ENCODE peak calls at places on chromosomes 13 and 19, in five cellular contexts. E, W, Q, D and M are unnamed samples.

GRCh38 chr13:28044608-28045007 is 55.8 kb downstream of the FLT3 start:
- DNase-seq in D (no peak), E (no peak), W (no peak), Q (no peak), M (no peak)

GRCh38 chr13:32829269-32829668 is 187.0 kb upstream of the KL start:
- DNase-seq in Q (no peak), E (no peak), D (no peak), W (no peak), M (no peak)

GRCh38 chr19:41564515-41565383 is 11.2 kb upstream of the CEACAM21 start:
- DNase-seq in W (no peak), Q (no peak), D (no peak), E (no peak), M (no peak)

GRCh38 chr19:6021878-6022569 is 44.1 kb upstream of the RANBP3 start:
- DNase-seq in Q (peak), D (peak), E (peak), W (peak), M (peak)

GRCh38 chr13:93338906-93339305 is 112.3 kb downstream of the GPC6 start:
- DNase-seq in W (no peak), D (no peak), Q (no peak), E (no peak), M (no peak)

GRCh38 chr19:41958367-41959055 is 610 bp downstream of the RABAC1 start:
- DNase-seq in D (peak), Q (peak), W (peak), E (peak), M (peak)

GRCh38 chr19:49301165-49301865 is 23.7 kb downstream of the SLC6A16 start:
- DNase-seq in W (peak), E (peak), Q (peak), D (peak), M (no peak)

GRCh38 chr19:45864629-45865082 is 530 bp downstream of the FOXA3 start:
- DNase-seq in D (no peak), Q (no peak), E (no peak), W (no peak), M (no peak)

GRCh38 chr13:27641711-27642502 is 20.2 kb downstream of the POLR1D start:
- DNase-seq in E (no peak), Q (no peak), W (no peak), D (no peak), M (no peak)

GRCh38 chr13:68810660-68811059 is 1297.0 kb upstream of the ATXN8OS start:
- DNase-seq in D (no peak), E (no peak), W (no peak), Q (no peak), M (no peak)

GRCh38 chr13:41509996-41510395 is 52.6 kb downstream of the RGCC start:
- DNase-seq in D (no peak), W (no peak), Q (no peak), E (no peak), M (no peak)

GRCh38 chr19:41774515-41774980 is 19.2 kb downstream of the CEACAM6 start:
- DNase-seq in W (peak), D (no peak), E (peak), Q (no peak), M (no peak)

GRCh38 chr13:96181886-96182285 is 92.0 kb downstream of the HS6ST3 start:
- DNase-seq in W (no peak), D (no peak), E (no peak), Q (no peak), M (no peak)

GRCh38 chr13:36837354-36838092 is 18.5 kb downstream of the RFXAP start:
- DNase-seq in D (no peak), E (no peak), W (no peak), Q (peak), M (no peak)

GRCh38 chr19:38134538-38135149 is 89.4 kb downstream of the DPF1 start:
- DNase-seq in W (peak), Q (no peak), E (peak), D (peak), M (no peak)

GRCh38 chr19:42217522-42218442 is at the start of gene DEDD2:
- DNase-seq in Q (peak), E (peak), D (peak), W (peak), M (peak)

GRCh38 chr13:106558527-106558926 is 9.4 kb downstream of the ARGLU1 start:
- DNase-seq in E (no peak), W (no peak), D (no peak), Q (no peak), M (no peak)

GRCh38 chr13:113109151-113110047 is 3.8 kb downstream of the F7 start:
- DNase-seq in W (no peak), D (no peak), Q (no peak), E (no peak), M (no peak)

GRCh38 chr19:14073925-14074838 is 1.6 kb downstream of the MISP3 start:
- DNase-seq in D (no peak), Q (no peak), W (peak), E (peak), M (no peak)

GRCh38 chr13:48532146-48532472 is 771 bp downstream of the RCBTB2 start:
- DNase-seq in D (no peak), E (no peak), W (no peak), Q (no peak), M (no peak)

GRCh38 chr19:38004505-38005223 is 97.7 kb downstream of the SIPA1L3 start:
- DNase-seq in W (peak), E (peak), Q (peak), D (peak), M (peak)

DNA sequence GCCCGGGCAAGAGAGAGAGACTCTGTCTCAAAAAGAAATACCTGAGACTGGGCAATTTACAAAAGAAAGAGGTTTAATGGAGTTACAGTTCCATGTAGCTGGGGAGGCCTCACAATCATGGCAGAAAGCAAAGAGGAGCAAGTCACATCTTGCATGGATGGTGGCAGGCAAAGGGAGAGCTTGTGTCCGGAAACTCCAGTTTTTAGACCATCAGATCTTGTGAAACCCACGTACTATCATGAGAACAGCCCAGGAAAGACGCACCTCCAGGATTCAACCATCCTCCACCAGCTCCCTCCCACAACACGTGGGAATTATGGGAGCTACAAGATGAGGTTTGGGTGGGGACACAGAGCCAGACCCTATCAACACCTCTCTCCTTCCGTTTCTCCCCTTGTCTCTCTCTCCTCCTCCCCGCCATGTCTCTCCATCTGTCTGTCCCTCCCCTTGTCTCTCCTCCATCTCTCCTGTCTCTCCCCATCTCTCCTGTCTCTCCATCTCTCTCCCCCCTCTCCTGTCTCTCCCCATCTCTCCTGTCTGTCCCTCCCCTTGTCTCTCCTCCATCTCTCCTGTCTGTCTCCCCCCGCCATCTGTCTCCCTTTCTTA is 10.0 kb downstream of the POLR2E start:
- DNase-seq in W (no peak), E (no peak), Q (no peak), D (no peak), M (no peak)
- TF ChIP-seq POLR2A in W (peak), E (no peak), Q (no peak), D (no peak), M (no peak)

DNA sequence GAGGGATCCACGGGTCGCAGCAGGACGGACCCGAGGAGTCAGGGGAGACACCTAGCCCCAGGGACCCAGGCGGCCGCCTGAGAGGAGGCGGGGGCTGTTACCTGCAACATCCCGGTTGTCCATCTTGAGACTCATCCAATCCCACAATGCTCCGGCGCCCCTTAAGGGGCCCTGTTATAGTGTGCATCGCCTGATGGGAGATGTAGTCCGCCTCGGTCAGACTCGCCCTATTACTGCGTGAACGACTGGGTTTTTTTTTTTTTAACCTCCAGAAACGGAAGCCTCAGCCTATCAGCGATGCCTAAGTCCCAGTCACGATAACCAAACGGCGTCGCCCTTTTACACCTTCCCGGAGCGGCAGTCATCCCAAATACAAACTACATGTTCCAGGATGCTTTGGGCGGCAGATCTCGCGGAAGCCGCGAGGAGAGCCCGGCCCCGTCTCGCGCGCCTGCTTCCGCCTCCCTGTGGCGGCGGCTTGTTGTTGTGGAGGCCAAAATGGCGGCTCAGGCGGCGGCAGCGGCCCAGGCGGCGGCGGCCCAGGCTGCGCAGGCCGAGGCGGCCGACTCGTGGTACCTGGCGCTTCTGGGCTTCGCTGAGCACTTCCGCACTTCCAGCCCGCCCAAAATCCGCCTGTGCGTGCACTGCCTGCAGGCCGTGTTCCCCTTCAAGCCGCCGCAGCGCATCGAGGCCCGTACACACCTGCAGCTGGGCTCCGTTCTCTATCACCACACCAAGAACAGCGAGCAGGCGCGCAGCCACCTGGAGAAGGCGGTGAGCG is at the start of the genes MAU2 and SUGP1:
- DNase-seq in W (peak), D (peak), Q (peak), E (peak), M (peak)
- TF ChIP-seq CTCF in W (no peak), D (peak), Q (peak), E (no peak), M (peak)

GRCh38 chr19:2087621-2088100 is 8.5 kb downstream of the MOB3A start:
- DNase-seq in E (no peak), D (peak), W (peak), Q (no peak), M (peak)
- TF ChIP-seq POLR2A in E (no peak), D (no peak), W (no peak), Q (no peak), M (no peak)

GRCh38 chr19:1220452-1221037 is 15.0 kb downstream of the STK11 start:
- DNase-seq in E (no peak), D (no peak), W (no peak), Q (no peak), M (no peak)
- TF ChIP-seq CTCF in E (no peak), D (no peak), W (no peak), Q (no peak), M (no peak)

GRCh38 chr19:1860133-1860775 is 3.1 kb downstream of the KLF16 start:
- DNase-seq in D (peak), E (no peak), Q (peak), W (peak), M (peak)
- TF ChIP-seq POLR2A in D (no peak), E (no peak), Q (no peak), W (peak), M (peak)

DNA sequence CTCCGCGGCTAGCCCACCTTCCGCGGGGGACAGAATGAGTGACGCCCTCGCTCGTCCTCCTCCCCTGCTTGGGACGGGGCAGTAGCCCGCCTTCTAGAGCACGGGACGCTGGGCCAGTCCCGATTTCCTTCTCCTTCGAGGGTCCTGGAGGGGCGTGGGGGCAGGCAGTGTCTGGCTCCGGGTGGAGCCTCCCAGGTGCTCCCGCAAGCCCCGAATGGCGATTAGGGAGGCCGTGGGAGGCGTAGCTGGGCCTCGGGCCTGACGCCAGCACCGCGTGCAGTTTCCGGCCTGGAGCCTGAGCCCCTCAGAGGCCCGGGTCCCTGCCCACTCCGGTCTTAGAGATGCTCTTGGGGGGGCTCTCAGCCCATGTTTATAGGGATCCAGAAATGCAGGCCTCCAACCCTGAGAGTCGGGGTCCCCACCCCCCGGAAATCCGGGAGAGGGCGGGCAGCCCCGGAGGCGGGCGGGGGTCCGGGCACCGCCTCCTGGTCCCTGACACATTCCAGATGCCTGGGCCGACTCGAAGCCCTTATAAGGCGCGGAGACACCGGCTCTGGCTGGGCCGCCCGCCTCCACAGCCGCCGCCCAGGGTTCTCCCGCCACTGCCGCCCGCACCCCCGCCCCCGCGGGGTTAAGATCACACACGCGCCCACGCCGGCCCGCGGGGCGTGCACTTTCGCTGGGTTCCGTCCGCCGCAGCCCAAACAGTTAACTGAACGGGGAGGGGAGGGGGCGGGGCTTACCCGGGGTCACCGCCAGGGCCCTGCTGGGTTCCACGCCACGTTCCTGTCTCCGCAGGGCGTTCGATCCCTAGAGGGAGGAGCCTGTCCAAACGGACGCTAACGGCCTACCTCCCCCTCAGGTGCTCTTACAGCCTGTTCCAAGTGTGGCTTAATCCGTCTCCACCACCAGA is 1.5 kb downstream of the MYADM start:
- DNase-seq in W (peak), Q (peak), E (peak), D (peak), M (peak)
- TF ChIP-seq CTCF in W (peak), Q (peak), E (peak), D (peak), M (peak)

GRCh38 chr13:30882996-30883766 is 22.9 kb upstream of the MEDAG start:
- DNase-seq in W (no peak), D (no peak), Q (no peak), E (no peak), M (no peak)

GRCh38 chr13:30881931-30882899 is 23.9 kb upstream of the MEDAG start:
- DNase-seq in Q (no peak), W (no peak), D (no peak), E (no peak), M (no peak)

GRCh38 chr13:30881191-30881651 is 24.9 kb upstream of the MEDAG start:
- DNase-seq in D (peak), Q (no peak), W (no peak), E (no peak), M (no peak)

GRCh38 chr13:30880151-30880551 is 25.9 kb upstream of the MEDAG start:
- DNase-seq in D (no peak), E (no peak), W (no peak), Q (no peak), M (no peak)

DNA sequence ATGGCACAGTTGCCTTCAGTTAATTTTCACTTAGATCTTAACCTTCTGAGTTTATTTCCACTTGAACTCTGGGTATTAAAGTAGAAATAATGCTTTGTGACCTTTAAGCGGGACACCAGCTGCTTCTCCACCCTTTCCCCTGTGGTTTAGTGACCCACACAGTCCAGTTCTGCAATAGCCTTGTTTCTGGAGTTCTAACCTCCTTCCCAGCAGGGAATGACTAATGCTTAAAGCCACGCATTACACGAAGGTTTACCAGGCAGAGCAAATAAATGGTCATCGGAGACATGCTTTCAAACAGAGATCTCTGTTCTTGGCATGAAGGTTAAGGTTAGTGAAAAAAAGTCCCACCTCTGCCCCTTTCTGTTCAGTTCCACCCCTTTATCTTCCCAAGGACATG is 25.3 kb upstream of the MEDAG start:
- DNase-seq in E (no peak), Q (no peak), W (no peak), D (peak), M (no peak)
- TF ChIP-seq POLR2A in E (no peak), Q (no peak), W (no peak), D (no peak), M (no peak)